ENCODE peak calls at places on chromosomes 2 and 18, in ten cellular contexts. H is GM12878, L is prostate gland, B is HCT116, G is Panc1, R is SK-N-SH, A is breast epithelium, J is K562, X is GM12891, V is GM12892. S is an unnamed sample.

GRCh38 chr2:226835796-226836547 is at the start of gene RHBDD1:
- DNase-seq in H (peak; percentile 86), L (peak; percentile 89), B (peak; percentile 87), G (peak; percentile 78), R (peak; percentile 98), A (peak; percentile 91), J (peak; percentile 83), X (peak; percentile 84), V (peak; percentile 73), S (peak; percentile 96)

GRCh38 chr18:3441290-3441689 is 8.7 kb upstream of the TGIF1 start:
- DNase-seq in H (no peak), L (no peak), B (no peak), G (no peak), R (peak; percentile 40), A (no peak), J (no peak), X (no peak), V (no peak), S (peak; percentile 55)

GRCh38 chr2:118968031-118968430 is 26.0 kb downstream of the MARCO start:
- DNase-seq in H (no peak), L (no peak), B (no peak), G (no peak), R (no peak), A (no peak), J (no peak), X (no peak), V (no peak), S (no peak)

GRCh38 chr2:102142829-102143449 is 393 bp downstream of the IL1R1 start:
- DNase-seq in H (no peak), L (no peak), B (no peak), G (no peak), R (no peak), A (no peak), J (no peak), X (no peak), V (no peak), S (no peak)

GRCh38 chr2:24101992-24102391 is 17.4 kb upstream of the TP53I3 start:
- DNase-seq in H (no peak), L (no peak), B (no peak), G (no peak), R (no peak), A (no peak), J (no peak), X (no peak), V (no peak), S (no peak)

GRCh38 chr2:60432202-60432601 is 121.3 kb downstream of the BCL11A start:
- DNase-seq in H (no peak), L (no peak), B (no peak), G (no peak), R (no peak), A (no peak), J (no peak), X (no peak), V (no peak), S (no peak)

GRCh38 chr2:230650585-230651137 is 62.0 kb upstream of the CAB39 start:
- DNase-seq in H (peak; percentile 93), L (no peak), B (no peak), G (no peak), R (peak; percentile 67), A (no peak), J (peak; percentile 34), X (no peak), V (no peak), S (no peak)

GRCh38 chr2:201452856-201453643 is 1.5 kb downstream of the STRADB start:
- DNase-seq in H (no peak), L (no peak), B (no peak), G (no peak), R (no peak), A (no peak), J (no peak), X (no peak), V (no peak), S (no peak)

GRCh38 chr2:22499082-22499844 is 885.7 kb upstream of the KLHL29 start:
- DNase-seq in H (no peak), L (no peak), B (no peak), G (no peak), R (no peak), A (no peak), J (no peak), X (no peak), V (no peak), S (no peak)

GRCh38 chr2:217625475-217626245 is 377.1 kb downstream of the TNS1 start:
- DNase-seq in H (no peak), L (no peak), B (no peak), G (no peak), R (no peak), A (no peak), J (no peak), X (no peak), V (no peak), S (no peak)
- TF ChIP-seq POLR2AphosphoS5 in H (no peak), L (no peak), B (no peak), G (no peak), R (no peak), A (no peak), J (no peak), X (no peak), V (no peak), S (no peak)

GRCh38 chr2:124607679-124608078 is 582.6 kb downstream of the CNTNAP5 start:
- DNase-seq in H (no peak), L (no peak), B (no peak), G (no peak), R (no peak), A (no peak), J (no peak), X (no peak), V (no peak), S (no peak)
- TF ChIP-seq POLR2AphosphoS5 in H (no peak), L (no peak), B (no peak), G (no peak), R (no peak), A (no peak), J (no peak), X (no peak), V (no peak), S (no peak)

DNA sequence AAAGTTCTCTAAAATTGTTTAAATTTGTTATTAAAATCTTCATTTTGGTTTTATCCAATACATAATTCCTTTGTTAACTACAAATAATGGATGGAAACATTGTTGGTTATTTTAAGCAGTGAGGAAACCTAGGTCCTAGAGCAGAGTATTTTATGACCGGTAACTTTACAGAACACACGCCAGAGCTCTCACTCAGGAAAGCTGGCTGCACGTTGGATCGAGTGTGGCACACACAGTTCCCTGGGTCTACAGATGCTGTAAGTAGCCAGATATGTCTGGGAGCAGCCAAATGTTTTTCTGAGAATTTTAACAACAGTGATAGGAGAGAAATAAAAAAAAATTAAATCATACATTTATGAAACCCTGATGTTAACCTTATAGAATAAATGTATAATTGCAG is 264.4 kb downstream of the ZNF407 start:
- DNase-seq in H (no peak), L (no peak), B (no peak), G (no peak), R (no peak), A (no peak), J (no peak), X (no peak), V (no peak), S (no peak)
- TF ChIP-seq POLR2AphosphoS5 in H (no peak), L (no peak), B (no peak), G (no peak), R (no peak), A (no peak), J (no peak), X (no peak), V (no peak), S (no peak)

GRCh38 chr2:12397861-12398260 is 318.9 kb upstream of the TRIB2 start:
- DNase-seq in H (no peak), L (no peak), B (no peak), G (no peak), R (no peak), A (no peak), J (no peak), X (no peak), V (no peak), S (peak; percentile 42)
- TF ChIP-seq POLR2AphosphoS5 in H (no peak), L (no peak), B (no peak), G (no peak), R (no peak), A (no peak), J (no peak), X (no peak), V (no peak), S (no peak)

DNA sequence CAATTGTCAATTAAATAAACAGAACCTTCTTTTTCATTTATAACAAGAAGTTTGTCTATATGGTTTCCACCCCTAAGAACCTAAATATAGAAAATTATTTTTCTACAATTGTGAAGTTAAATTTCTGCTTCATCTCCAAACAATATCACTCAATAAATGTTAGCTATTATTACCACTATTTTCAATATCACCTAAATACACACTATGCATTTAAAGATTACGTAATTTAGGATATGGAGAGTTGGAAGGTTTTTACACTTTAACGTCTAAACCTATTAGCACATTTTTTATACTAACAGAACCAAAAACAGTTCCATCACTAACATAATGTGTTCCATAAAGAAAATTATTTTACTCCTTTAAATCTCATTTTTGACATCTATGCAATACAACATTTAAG is 48.0 kb downstream of the ROCK2 start:
- DNase-seq in H (no peak), L (no peak), B (no peak), G (no peak), R (no peak), A (no peak), J (no peak), X (no peak), V (no peak), S (no peak)
- TF ChIP-seq POLR2AphosphoS5 in H (no peak), L (no peak), B (no peak), G (no peak), R (no peak), A (no peak), J (no peak), X (no peak), V (no peak), S (no peak)

S was measured in GM23338.